ENCODE peak calls at places on chromosomes 4 and X, in five cellular contexts. J, I, Y, K and U are unnamed samples.

GRCh38 chr4:19739101-19739651 is 512.5 kb upstream of the SLIT2 start:
- DNase-seq in J (no peak), I (peak; percentile 47), Y (no peak), K (peak; percentile 98), U (no peak)

GRCh38 chrX:40173662-40174593 is 76.2 kb upstream of the BCOR start:
- DNase-seq in K (peak; percentile 43), J (no peak), I (no peak), Y (peak; percentile 36), U (peak; percentile 64)

GRCh38 chr4:52996261-52997131 is 134.4 kb downstream of the RASL11B start:
- DNase-seq in J (no peak), K (peak; percentile 53), Y (peak; percentile 21), I (no peak), U (peak; percentile 82)

GRCh38 chr4:76570141-76570989 is 135.3 kb downstream of the SHROOM3 start:
- DNase-seq in J (no peak), I (no peak), Y (no peak), K (peak; percentile 84), U (no peak)

GRCh38 chrX:38484607-38485498 is 76.5 kb upstream of the TSPAN7 start:
- DNase-seq in K (no peak), Y (no peak), J (no peak), I (no peak), U (no peak)

GRCh38 chrX:106415276-106415895 is 196.4 kb upstream of the RADX start:
- DNase-seq in I (no peak), J (no peak), K (peak; percentile 39), Y (no peak), U (no peak)

GRCh38 chrX:65241059-65241721 is 264.9 kb upstream of the ZC4H2 start:
- DNase-seq in K (no peak), Y (no peak), I (no peak), J (no peak), U (no peak)

GRCh38 chrX:73131276-73131675 is 52.0 kb upstream of the PABPC1L2A start:
- DNase-seq in Y (no peak), J (no peak), I (no peak), K (no peak), U (no peak)

GRCh38 chrX:119539872-119540271 is 25.3 kb downstream of the STEEP1 start:
- DNase-seq in J (no peak), I (no peak), K (no peak), Y (no peak), U (no peak)

GRCh38 chrX:41779941-41780340 is 56.0 kb downstream of the GPR82 start:
- DNase-seq in I (no peak), Y (no peak), K (no peak), J (no peak), U (no peak)

GRCh38 chr4:6195602-6196319 is 4.6 kb downstream of the JAKMIP1 start:
- DNase-seq in K (no peak), I (no peak), J (no peak), Y (no peak), U (no peak)

GRCh38 chr4:100581337-100581736 is 63.5 kb upstream of the EMCN start:
- DNase-seq in Y (no peak), I (no peak), J (no peak), K (no peak), U (no peak)